ENCODE peak calls at places on chromosome 10, in four cellular contexts. O, K, U and G are unnamed samples. For H3K27me3, the result is how much of the 10 kb centered on the place peaks cover.

GRCh38 chr10:118405933-118406332 is 63.8 kb upstream of the FAM204A start:
- DNase-seq in O (no peak), K (no peak), U (no peak), G (no peak)

GRCh38 chr10:12729885-12730284 is 271.6 kb downstream of the CCDC3 start:
- DNase-seq in O (no peak), K (no peak), U (no peak), G (no peak)

GRCh38 chr10:129927351-129928120 is 36.5 kb downstream of the EBF3 start:
- DNase-seq in O (no peak), K (no peak), U (no peak), G (no peak)

GRCh38 chr10:31096161-31096560 is 64.5 kb upstream of the ZNF438 start:
- DNase-seq in O (no peak), K (no peak), U (no peak), G (no peak)

GRCh38 chr10:5927306-5927705 is 37.3 kb downstream of the FBH1 start:
- DNase-seq in O (no peak), K (no peak), U (peak), G (no peak)

GRCh38 chr10:126387931-126388911 is at the start of gene ADAM12:
- DNase-seq in O (peak), K (no peak), U (peak), G (no peak)

GRCh38 chr10:48976208-48976607 is 36.6 kb upstream of the LRRC18 start:
- DNase-seq in O (peak), K (no peak), U (peak), G (no peak)

GRCh38 chr10:20552382-20552781 is 344.7 kb downstream of the NEBL start:
- DNase-seq in O (no peak), K (no peak), U (peak), G (no peak)

GRCh38 chr10:91042069-91042468 is 121.2 kb upstream of the ANKRD1 start:
- DNase-seq in O (no peak), K (no peak), U (peak), G (no peak)

GRCh38 chr10:77819210-77820140 is 107.1 kb downstream of the DLG5 start:
- DNase-seq in O (no peak), K (no peak), U (no peak), G (no peak)

GRCh38 chr10:5343561-5343960 is 21.2 kb upstream of the UCN3 start:
- DNase-seq in O (no peak), K (no peak), U (peak), G (no peak)

GRCh38 chr10:116815641-116816415 is 33.5 kb upstream of the ENO4 start:
- DNase-seq in O (no peak), K (no peak), U (no peak), G (no peak)

GRCh38 chr10:116849271-116850057 is at the start of gene ENO4:
- DNase-seq in O (peak), K (peak), U (peak), G (no peak)

GRCh38 chr10:27197980-27198645 is 42.5 kb downstream of the ACBD5 start:
- DNase-seq in O (no peak), K (no peak), U (peak), G (no peak)

GRCh38 chr10:3480281-3480999 is 304.6 kb downstream of the KLF6 start:
- DNase-seq in O (no peak), K (no peak), U (no peak), G (no peak)

GRCh38 chr10:107553470-107553869 is 389.0 kb upstream of the SORCS1 start:
- DNase-seq in O (no peak), K (no peak), U (peak), G (no peak)

GRCh38 chr10:14553434-14553833 is 221.3 kb downstream of the FAM107B start:
- DNase-seq in O (no peak), K (no peak), U (peak), G (no peak)

GRCh38 chr10:33163941-33164824 is 170.3 kb downstream of the NRP1 start:
- DNase-seq in O (no peak), K (no peak), U (no peak), G (no peak)

GRCh38 chr10:16756561-16757221 is 60.5 kb downstream of the RSU1 start:
- DNase-seq in O (no peak), K (no peak), U (peak), G (no peak)

GRCh38 chr10:98045785-98046389 is 15.5 kb upstream of the CRTAC1 start:
- DNase-seq in O (peak), K (peak), U (peak), G (peak)

DNA sequence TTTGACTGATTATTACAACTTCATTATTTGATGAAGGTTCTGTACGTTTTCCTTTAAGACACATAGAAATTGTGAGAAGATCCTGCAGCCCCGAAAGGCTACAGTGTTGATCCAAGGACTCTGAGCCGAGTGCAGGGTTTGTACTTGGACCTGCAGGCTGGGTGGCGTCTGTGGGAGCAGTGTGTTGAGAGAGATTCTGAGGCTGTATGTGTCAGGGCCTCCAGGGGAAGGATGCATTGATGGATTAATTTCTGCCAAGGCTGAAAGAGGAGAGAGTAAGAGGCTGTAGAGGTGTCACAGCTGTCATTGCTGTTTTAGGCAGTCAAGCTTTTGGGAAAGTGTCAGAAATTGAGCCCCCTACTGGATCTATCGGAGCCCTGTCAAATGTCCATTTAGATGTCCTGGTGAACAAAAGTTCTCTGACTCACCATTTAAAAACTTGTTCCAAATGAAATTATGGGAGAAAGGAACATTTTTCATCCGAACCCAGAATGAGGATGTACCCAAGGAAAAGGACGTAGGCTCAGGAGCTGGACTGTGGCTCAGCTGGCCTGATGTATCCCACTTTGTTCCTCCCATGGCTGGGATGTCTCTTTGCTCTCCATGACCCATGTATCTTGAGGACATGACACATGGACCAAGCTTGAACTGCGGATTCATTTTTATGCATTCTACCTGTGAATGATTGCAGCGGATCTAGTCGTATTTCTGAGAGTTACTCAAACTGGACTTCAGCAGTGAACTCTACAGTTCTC is 102.2 kb downstream of the TCF7L2 start:
- DNase-seq in O (no peak), K (no peak), U (peak), G (no peak)
- TF ChIP-seq CTCF in O (no peak), K (no peak), U (peak), G (no peak)

GRCh38 chr10:73900068-73900467 is 10.9 kb upstream of the PLAU start:
- DNase-seq in O (no peak), K (no peak), U (no peak), G (no peak)
- H3K27ac ChIP-seq in O (no peak), K (no peak), U (peak), G (no peak)

GRCh38 chr10:101218423-101219136 is 10.7 kb downstream of the LBX1 start:
- DNase-seq in O (no peak), K (no peak), U (no peak), G (no peak)
- H3K27me3 ChIP-seq in O (under half), K (half or more), U (half or more), G (half or more)

GRCh38 chr10:71319800-71320392 is 837 bp downstream of the SLC29A3 start:
- DNase-seq in O (no peak), K (no peak), U (no peak), G (no peak)
- TF ChIP-seq CTCF in O (no peak), K (no peak), U (no peak), G (no peak)

GRCh38 chr10:11018426-11018818 is 750 bp downstream of the CELF2 start:
- DNase-seq in O (peak), K (no peak), U (no peak), G (no peak)
- H3K27ac ChIP-seq in O (peak), K (peak), U (no peak), G (no peak)

DNA sequence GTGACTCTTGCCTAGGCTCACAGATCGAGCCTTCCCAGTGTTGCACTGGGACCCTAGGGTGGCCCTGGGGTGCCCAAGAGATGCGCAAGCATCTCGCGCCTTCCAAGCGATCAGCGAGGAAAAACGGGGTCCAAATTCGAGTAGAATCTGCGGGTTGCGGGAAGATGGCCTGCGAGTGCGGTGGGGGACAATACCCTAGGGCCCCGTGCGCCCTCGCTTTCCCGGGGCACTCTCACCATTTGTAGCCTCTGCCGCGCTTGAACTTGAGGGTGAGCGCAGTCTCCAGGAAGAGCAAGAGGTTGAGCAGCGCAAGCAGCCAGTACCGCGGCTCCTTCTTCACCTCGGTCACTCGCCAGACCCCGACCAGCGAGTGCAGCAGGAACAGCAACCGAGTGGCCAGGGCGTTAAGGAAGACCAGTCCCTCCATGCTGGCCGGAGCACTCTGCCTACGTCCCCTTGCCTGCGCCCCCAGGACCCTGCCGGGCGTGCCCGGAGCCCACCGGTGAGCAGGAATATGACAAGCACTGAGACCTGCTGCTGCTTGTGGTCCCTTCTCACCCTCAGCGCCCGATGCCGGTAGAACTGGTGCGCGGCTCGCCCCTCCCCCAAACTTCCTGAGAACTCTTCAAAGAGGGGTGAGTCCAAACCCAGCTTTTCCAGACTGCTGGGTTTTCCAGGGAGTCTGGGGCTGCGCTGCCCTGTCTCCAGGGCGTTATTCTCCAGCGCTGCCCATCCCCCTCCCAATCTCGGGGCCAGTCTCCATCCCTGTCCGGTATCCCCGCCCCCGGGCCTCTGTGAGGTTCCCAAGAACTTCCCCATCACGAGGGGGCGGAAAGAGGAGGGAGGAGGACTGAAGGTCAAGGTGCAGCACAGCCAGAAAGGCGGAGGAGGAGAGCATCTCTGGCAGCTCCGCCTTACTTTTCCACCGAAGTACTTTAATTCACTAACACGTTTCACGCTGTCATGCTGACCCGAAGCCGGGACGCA is at the start of gene TMEM26:
- DNase-seq in O (peak), K (no peak), U (peak), G (no peak)
- H3K27me3 ChIP-seq in O (under half), K (under half), U (under half), G (under half)

DNA sequence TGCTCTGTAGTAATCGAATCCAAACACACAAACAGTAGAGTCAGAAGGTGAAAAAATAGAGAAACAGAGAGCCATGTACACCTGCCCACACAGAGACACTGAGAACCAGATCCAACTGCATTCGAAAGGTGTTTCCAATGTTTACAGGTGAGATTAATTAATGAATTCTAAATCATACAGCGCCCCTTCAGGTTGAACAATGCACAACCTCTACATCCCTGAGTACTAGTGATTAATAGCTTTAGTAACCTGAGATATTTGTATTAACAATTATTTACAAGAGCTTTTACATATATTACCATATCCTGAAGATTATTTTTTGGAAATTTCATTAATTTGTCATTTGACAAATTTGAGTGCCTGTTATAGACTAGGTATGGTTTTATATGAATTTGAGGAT is 7.6 kb upstream of the MRC1 start:
- DNase-seq in O (no peak), K (no peak), U (no peak), G (no peak)
- TF ChIP-seq CTCF in O (no peak), K (no peak), U (no peak), G (no peak)

GRCh38 chr10:88244781-88245350 is 338.3 kb downstream of the RNLS start:
- DNase-seq in O (no peak), K (no peak), U (no peak), G (no peak)

GRCh38 chr10:88241501-88241900 is 341.6 kb downstream of the RNLS start:
- DNase-seq in O (no peak), K (no peak), U (no peak), G (no peak)

GRCh38 chr10:88245974-88246511 is 337.1 kb downstream of the RNLS start:
- DNase-seq in O (peak), K (no peak), U (peak), G (no peak)

GRCh38 chr10:88243847-88244730 is 339.0 kb downstream of the RNLS start:
- DNase-seq in O (peak), K (peak), U (peak), G (no peak)

GRCh38 chr10:88243202-88243744 is 339.8 kb downstream of the RNLS start:
- DNase-seq in O (no peak), K (no peak), U (peak), G (no peak)
- H3K27ac ChIP-seq in O (no peak), K (peak), U (peak), G (no peak)

GRCh38 chr10:52208394-52208793 is 105.7 kb upstream of the DKK1 start:
- DNase-seq in O (no peak), K (no peak), U (no peak), G (no peak)

GRCh38 chr10:52212802-52213510 is 101.1 kb upstream of the DKK1 start:
- DNase-seq in O (no peak), K (no peak), U (no peak), G (no peak)

GRCh38 chr10:52212062-52212461 is 102.0 kb upstream of the DKK1 start:
- DNase-seq in O (no peak), K (no peak), U (peak), G (no peak)

GRCh38 chr10:52213511-52213831 is 100.6 kb upstream of the DKK1 start:
- DNase-seq in O (no peak), K (no peak), U (peak), G (no peak)

DNA sequence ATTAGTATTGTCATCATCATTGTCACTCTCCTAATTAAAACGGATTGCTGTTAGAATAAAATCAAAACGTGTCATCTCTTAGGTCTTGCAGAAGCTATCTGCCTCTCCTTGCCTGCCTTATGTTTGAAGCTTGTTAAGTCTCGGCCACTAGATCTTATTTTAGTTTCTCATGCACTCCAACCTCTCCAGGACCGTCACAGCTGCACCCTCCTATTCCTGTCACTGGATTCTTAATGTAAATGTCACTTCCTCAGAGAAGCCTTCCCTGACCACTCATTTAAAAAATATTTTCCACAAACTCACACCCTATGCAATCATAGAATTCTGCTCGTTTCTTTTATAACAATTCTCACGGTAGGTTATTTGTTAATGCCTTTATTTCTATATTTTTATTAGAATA is 103.9 kb upstream of the DKK1 start:
- DNase-seq in O (no peak), K (no peak), U (no peak), G (no peak)
- H3K27me3 ChIP-seq in O (under half), K (under half), U (under half), G (under half)